ENCODE peak calls at places on chromosomes 3 and 15, in ten cellular contexts. J is HCT116; G is uterus; Y is astrocyte of the spinal cord; I is AG04450; B is HL-60; S is colonic mucosa; V is PC-3; M is CD8-positive, alpha-beta T cell; W is psoas muscle. O is an unnamed sample.

GRCh38 chr3:15636028-15636709 is 34.6 kb downstream of the BTD start:
- DNase-seq in G (peak; percentile 73), V (peak; percentile 93), I (peak; percentile 74), W (no peak), J (peak; percentile 67), S (no peak), Y (peak; percentile 92), B (peak; percentile 58), M (no peak), O (peak; percentile 84)

GRCh38 chr15:22881739-22882440 is 43.4 kb downstream of the NIPA2 start:
- DNase-seq in B (no peak), J (no peak), I (no peak), W (no peak), M (no peak), V (no peak), G (no peak), Y (no peak), S (no peak), O (no peak)

GRCh38 chr15:59701880-59702279 is 12.8 kb upstream of the BNIP2 start:
- DNase-seq in B (no peak), I (no peak), M (no peak), J (no peak), G (no peak), W (no peak), S (no peak), V (no peak), Y (no peak), O (no peak)

GRCh38 chr3:185717121-185717520 is 107.7 kb downstream of the IGF2BP2 start:
- DNase-seq in V (no peak), G (no peak), Y (peak; percentile 84), I (peak; percentile 72), J (no peak), W (no peak), S (no peak), B (no peak), M (no peak), O (no peak)

GRCh38 chr3:88641033-88641604 is 466.3 kb upstream of the EPHA3 start:
- DNase-seq in M (no peak), Y (no peak), W (no peak), B (no peak), S (no peak), V (no peak), G (no peak), I (no peak), J (no peak), O (no peak)

GRCh38 chr15:62676891-62677290 is 365.7 kb upstream of the TPM1 start:
- DNase-seq in B (no peak), W (no peak), G (no peak), Y (no peak), J (no peak), V (no peak), I (no peak), S (no peak), M (no peak), O (no peak)

GRCh38 chr15:99707481-99708270 is 25.6 kb downstream of the LYSMD4 start:
- DNase-seq in I (no peak), B (no peak), Y (peak; percentile 43), V (peak; percentile 37), S (no peak), J (no peak), W (no peak), G (no peak), M (no peak), O (peak; percentile 65)

GRCh38 chr3:171129827-171130226 is 103.3 kb upstream of the SLC2A2 start:
- DNase-seq in V (peak; percentile 41), W (no peak), M (no peak), S (no peak), Y (no peak), G (no peak), J (no peak), I (no peak), B (no peak), O (peak; percentile 22)

GRCh38 chr15:45456212-45457106 is 66.1 kb downstream of the SLC30A4 start:
- DNase-seq in B (peak; percentile 90), V (peak; percentile 98), I (peak; percentile 99), M (peak; percentile 34), W (no peak), G (peak; percentile 80), S (peak; percentile 78), Y (peak; percentile 99), J (peak; percentile 90), O (peak; percentile 99)

GRCh38 chr3:14425574-14426304 is 23.3 kb downstream of the SLC6A6 start:
- DNase-seq in B (peak; percentile 79), G (no peak), J (no peak), M (no peak), W (no peak), I (no peak), Y (no peak), S (no peak), V (peak; percentile 61), O (no peak)
- TF ChIP-seq CTCF in B (no peak), G (no peak), J (no peak), M (no peak), W (no peak), I (peak; percentile 2), Y (peak; percentile 36), S (no peak), V (no peak), O (no peak)

GRCh38 chr15:74768099-74768770 is 13.6 kb upstream of the CSK start:
- DNase-seq in I (no peak), S (no peak), V (no peak), B (no peak), Y (no peak), G (no peak), J (no peak), W (no peak), M (no peak), O (no peak)
- H3K4me3 ChIP-seq in I (no peak overlapping the region), S (no peak overlapping the region), V (peak overlapping the region; percentile 61), B (no peak overlapping the region), Y (no peak overlapping the region), G (no peak overlapping the region), J (peak overlapping the region; percentile 36), W (no peak overlapping the region), M (no peak overlapping the region), O (no peak overlapping the region)

GRCh38 chr3:64179249-64179648 is 46.0 kb downstream of the PRICKLE2 start:
- DNase-seq in I (no peak), J (no peak), V (no peak), S (no peak), G (no peak), Y (no peak), M (no peak), W (no peak), B (no peak), O (no peak)
- TF ChIP-seq CTCF in I (peak; percentile 8), J (no peak), V (no peak), S (no peak), G (no peak), Y (no peak), M (no peak), W (no peak), B (no peak), O (no peak)

GRCh38 chr3:112407888-112408702 is 75.1 kb downstream of the CD200 start:
- DNase-seq in B (no peak), S (no peak), M (no peak), J (no peak), V (no peak), I (no peak), W (no peak), Y (no peak), G (no peak), O (no peak)
- H3K4me3 ChIP-seq in B (no peak overlapping the region), S (no peak overlapping the region), M (no peak overlapping the region), J (no peak overlapping the region), V (no peak overlapping the region), I (no peak overlapping the region), W (no peak overlapping the region), Y (no peak overlapping the region), G (no peak overlapping the region), O (no peak overlapping the region)

GRCh38 chr3:189744235-189744634 is 113.0 kb downstream of the TP63 start:
- DNase-seq in G (no peak), W (no peak), V (no peak), Y (no peak), S (no peak), I (no peak), B (no peak), M (no peak), J (no peak), O (no peak)
- TF ChIP-seq CTCF in G (no peak), W (no peak), V (peak; percentile 22), Y (peak; percentile 1), S (no peak), I (no peak), B (no peak), M (no peak), J (peak; percentile 33), O (no peak)

GRCh38 chr3:108088146-108088545 is 2.7 kb downstream of the CD47 start:
- DNase-seq in B (no peak), Y (no peak), I (no peak), J (no peak), M (no peak), S (no peak), G (no peak), V (peak; percentile 21), W (no peak), O (no peak)
- H3K4me3 ChIP-seq in B (peak overlapping the region; percentile 83), Y (no peak overlapping the region), I (no peak overlapping the region), J (no peak overlapping the region), M (peak overlapping the region; percentile 22), S (no peak overlapping the region), G (no peak overlapping the region), V (peak overlapping the region; percentile 96), W (peak overlapping the region; percentile 91), O (peak overlapping the region; percentile 90)

GRCh38 chr3:36132214-36132613 is 248.1 kb upstream of the STAC start:
- DNase-seq in W (no peak), G (no peak), Y (no peak), I (no peak), S (no peak), J (no peak), V (peak; percentile 6), B (no peak), M (no peak), O (no peak)
- TF ChIP-seq CTCF in W (no peak), G (no peak), Y (peak; percentile 24), I (no peak), S (no peak), J (no peak), V (peak; percentile 54), B (no peak), M (no peak), O (peak; percentile 34)